ENCODE peak calls at places on chromosomes 12 and 14, in six cellular contexts. One of them, this sample, is unnamed.

GRCh38 chr12:123150273-123150803 is 552 bp downstream of the PITPNM2 start:
- DNase-seq in neuronal stem cell: no peak
- DNase-seq in H9: no peak
- DNase-seq in mesendoderm: no peak
- DNase-seq in IMR-90: no peak
- DNase-seq in mesenchymal stem cell: peak; percentile 20
- DNase-seq in this sample: peak; percentile 38

GRCh38 chr14:24032727-24033418 is 18.9 kb upstream of the CARMIL3 start:
- DNase-seq in mesendoderm: no peak
- DNase-seq in H9: no peak
- DNase-seq in IMR-90: peak; percentile 79
- DNase-seq in mesenchymal stem cell: peak; percentile 61
- DNase-seq in neuronal stem cell: no peak
- DNase-seq in this sample: peak; percentile 72

GRCh38 chr14:58572092-58572853 is 65.5 kb upstream of the DACT1 start:
- DNase-seq in H9: no peak
- DNase-seq in mesendoderm: peak; percentile 24
- DNase-seq in IMR-90: peak; percentile 89
- DNase-seq in neuronal stem cell: no peak
- DNase-seq in mesenchymal stem cell: peak; percentile 92
- DNase-seq in this sample: peak; percentile 83

GRCh38 chr12:15984097-15984800 is 73.1 kb downstream of the DERA start:
- DNase-seq in neuronal stem cell: no peak
- DNase-seq in IMR-90: peak; percentile 31
- DNase-seq in H9: no peak
- DNase-seq in mesendoderm: no peak
- DNase-seq in mesenchymal stem cell: no peak
- DNase-seq in this sample: no peak

GRCh38 chr12:119687344-119687865 is 19.5 kb downstream of the PRKAB1 start:
- DNase-seq in mesenchymal stem cell: no peak
- DNase-seq in mesendoderm: peak; percentile 36
- DNase-seq in H9: no peak
- DNase-seq in IMR-90: no peak
- DNase-seq in neuronal stem cell: no peak
- DNase-seq in this sample: no peak

GRCh38 chr12:75635606-75636444 is 124.4 kb upstream of the KRR1 start:
- DNase-seq in mesenchymal stem cell: peak; percentile 93
- DNase-seq in IMR-90: peak; percentile 97
- DNase-seq in neuronal stem cell: no peak
- DNase-seq in H9: no peak
- DNase-seq in mesendoderm: no peak
- DNase-seq in this sample: no peak

GRCh38 chr12:1502441-1502785 is 92.0 kb downstream of the FBXL14 start:
- DNase-seq in IMR-90: peak; percentile 17
- DNase-seq in H9: peak; percentile 21
- DNase-seq in neuronal stem cell: no peak
- DNase-seq in mesenchymal stem cell: no peak
- DNase-seq in mesendoderm: no peak
- DNase-seq in this sample: no peak

GRCh38 chr14:41607119-41607785 is 576 bp downstream of the LRFN5 start:
- DNase-seq in mesenchymal stem cell: peak; percentile 68
- DNase-seq in mesendoderm: no peak
- DNase-seq in IMR-90: no peak
- DNase-seq in neuronal stem cell: no peak
- DNase-seq in H9: no peak
- DNase-seq in this sample: no peak

GRCh38 chr12:63319936-63320633 is 169.1 kb upstream of the AVPR1A start:
- DNase-seq in IMR-90: no peak
- DNase-seq in mesenchymal stem cell: no peak
- DNase-seq in H9: no peak
- DNase-seq in mesendoderm: no peak
- DNase-seq in neuronal stem cell: no peak
- DNase-seq in this sample: peak; percentile 66

GRCh38 chr12:52215587-52216031 is 17.4 kb upstream of the KRT7 start:
- DNase-seq in H9: no peak
- DNase-seq in mesenchymal stem cell: peak; percentile 43
- DNase-seq in mesendoderm: peak; percentile 72
- DNase-seq in IMR-90: peak; percentile 79
- DNase-seq in neuronal stem cell: no peak
- DNase-seq in this sample: peak; percentile 99

GRCh38 chr12:107779077-107779840 is 4.8 kb downstream of the ASCL4 start:
- DNase-seq in IMR-90: no peak
- DNase-seq in H9: no peak
- DNase-seq in mesenchymal stem cell: no peak
- DNase-seq in neuronal stem cell: no peak
- DNase-seq in mesendoderm: no peak
- DNase-seq in this sample: no peak

GRCh38 chr12:107778383-107779015 is 4.0 kb downstream of the ASCL4 start:
- DNase-seq in neuronal stem cell: no peak
- DNase-seq in mesenchymal stem cell: no peak
- DNase-seq in mesendoderm: no peak
- DNase-seq in H9: no peak
- DNase-seq in IMR-90: no peak
- DNase-seq in this sample: no peak

GRCh38 chr12:107774349-107775029 is at the start of gene ASCL4:
- DNase-seq in mesenchymal stem cell: no peak
- DNase-seq in IMR-90: no peak
- DNase-seq in H9: no peak
- DNase-seq in neuronal stem cell: no peak
- DNase-seq in mesendoderm: peak; percentile 13
- DNase-seq in this sample: no peak

GRCh38 chr12:107775093-107775721 is 703 bp downstream of the ASCL4 start:
- DNase-seq in mesenchymal stem cell: no peak
- DNase-seq in mesendoderm: peak; percentile 63
- DNase-seq in neuronal stem cell: peak; percentile 67
- DNase-seq in IMR-90: no peak
- DNase-seq in H9: peak; percentile 91
- DNase-seq in this sample: no peak

GRCh38 chr12:107776171-107776570 is 1.7 kb downstream of the ASCL4 start:
- DNase-seq in IMR-90: no peak
- DNase-seq in H9: no peak
- DNase-seq in mesendoderm: no peak
- DNase-seq in neuronal stem cell: no peak
- DNase-seq in mesenchymal stem cell: no peak
- DNase-seq in this sample: no peak
- H2AK5ac ChIP-seq in IMR-90: no peak overlapping the region
- H2AK5ac ChIP-seq in H9: no peak overlapping the region
- H2AK5ac ChIP-seq in mesendoderm: no peak overlapping the region
- H2AK5ac ChIP-seq in neuronal stem cell: no peak overlapping the region
- H2AK5ac ChIP-seq in mesenchymal stem cell: no peak overlapping the region
- H2AK5ac ChIP-seq in this sample: no peak overlapping the region

GRCh38 chr14:53954551-53955233 is 1.9 kb downstream of the BMP4 start:
- DNase-seq in IMR-90: peak; percentile 36
- DNase-seq in mesenchymal stem cell: peak; percentile 63
- DNase-seq in neuronal stem cell: no peak
- DNase-seq in H9: no peak
- DNase-seq in mesendoderm: no peak
- DNase-seq in this sample: peak; percentile 26

GRCh38 chr14:53952533-53952932 is 4.1 kb downstream of the BMP4 start:
- DNase-seq in mesenchymal stem cell: peak; percentile 70
- DNase-seq in mesendoderm: peak; percentile 71
- DNase-seq in H9: no peak
- DNase-seq in neuronal stem cell: no peak
- DNase-seq in IMR-90: no peak
- DNase-seq in this sample: no peak

GRCh38 chr14:53953002-53953827 is 3.4 kb downstream of the BMP4 start:
- DNase-seq in mesenchymal stem cell: peak; percentile 93
- DNase-seq in H9: peak; percentile 86
- DNase-seq in neuronal stem cell: no peak
- DNase-seq in IMR-90: peak; percentile 74
- DNase-seq in mesendoderm: peak; percentile 93
- DNase-seq in this sample: peak; percentile 56

GRCh38 chr14:53955234-53955556 is 1.4 kb downstream of the BMP4 start:
- DNase-seq in IMR-90: no peak
- DNase-seq in H9: no peak
- DNase-seq in mesendoderm: no peak
- DNase-seq in mesenchymal stem cell: no peak
- DNase-seq in neuronal stem cell: no peak
- DNase-seq in this sample: no peak

GRCh38 chr14:53953828-53954550 is 2.6 kb downstream of the BMP4 start:
- DNase-seq in IMR-90: peak; percentile 29
- DNase-seq in mesenchymal stem cell: peak; percentile 85
- DNase-seq in mesendoderm: peak; percentile 66
- DNase-seq in neuronal stem cell: no peak
- DNase-seq in H9: peak; percentile 43
- DNase-seq in this sample: no peak
- H2BK5ac ChIP-seq in IMR-90: no peak overlapping the region
- H2BK5ac ChIP-seq in mesenchymal stem cell: peak overlapping the region; percentile 92
- H2BK5ac ChIP-seq in mesendoderm: no peak overlapping the region
- H2BK5ac ChIP-seq in neuronal stem cell: no peak overlapping the region
- H2BK5ac ChIP-seq in H9: no peak overlapping the region
- H2BK5ac ChIP-seq in this sample: peak overlapping the region; percentile 63

GRCh38 chr14:69664865-69665526 is 53.6 kb downstream of the SUSD6 start:
- DNase-seq in mesendoderm: no peak
- DNase-seq in IMR-90: no peak
- DNase-seq in mesenchymal stem cell: no peak
- DNase-seq in neuronal stem cell: no peak
- DNase-seq in H9: no peak
- DNase-seq in this sample: no peak
- H3K4me1 ChIP-seq in mesendoderm: peaks cover 6% of the 10 kb centered on the region
- H3K4me1 ChIP-seq in IMR-90: peaks cover 38% of the 10 kb centered on the region
- H3K4me1 ChIP-seq in mesenchymal stem cell: peaks cover 9% of the 10 kb centered on the region
- H3K4me1 ChIP-seq in neuronal stem cell: peaks cover 10% of the 10 kb centered on the region
- H3K4me1 ChIP-seq in H9: peaks cover 6% of the 10 kb centered on the region
- H3K4me1 ChIP-seq in this sample: peaks cover 3% of the 10 kb centered on the region

GRCh38 chr14:105379946-105380345 is 18.4 kb upstream of the TEX22 start:
- DNase-seq in H9: no peak
- DNase-seq in mesenchymal stem cell: no peak
- DNase-seq in mesendoderm: no peak
- DNase-seq in neuronal stem cell: no peak
- DNase-seq in IMR-90: no peak
- DNase-seq in this sample: no peak
- H2AK5ac ChIP-seq in H9: no peak overlapping the region
- H2AK5ac ChIP-seq in mesenchymal stem cell: no peak overlapping the region
- H2AK5ac ChIP-seq in mesendoderm: no peak overlapping the region
- H2AK5ac ChIP-seq in neuronal stem cell: no peak overlapping the region
- H2AK5ac ChIP-seq in IMR-90: no peak overlapping the region
- H2AK5ac ChIP-seq in this sample: no peak overlapping the region

DNA sequence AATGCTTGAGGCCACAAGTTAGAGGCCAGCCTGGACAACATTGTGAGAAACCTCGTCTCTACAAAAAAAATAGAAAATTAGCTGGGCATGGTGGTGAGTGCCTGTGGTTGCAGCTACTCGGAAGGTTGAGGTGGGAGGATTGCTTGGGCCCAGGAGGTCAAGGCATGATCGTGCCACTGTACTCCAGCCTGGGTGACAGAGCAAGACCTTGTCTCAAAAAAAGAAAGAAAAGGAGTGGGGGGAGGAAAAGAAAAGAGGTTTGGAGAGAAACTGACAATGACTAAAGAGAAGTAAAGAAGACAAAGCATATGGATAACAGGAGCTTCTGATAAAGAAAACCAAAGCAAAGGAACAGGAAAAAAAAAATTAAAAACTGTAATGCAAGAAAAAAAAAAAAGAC is 37.4 kb upstream of the SELPLG start:
- DNase-seq in neuronal stem cell: no peak
- DNase-seq in H9: no peak
- DNase-seq in IMR-90: no peak
- DNase-seq in mesendoderm: no peak
- DNase-seq in mesenchymal stem cell: no peak
- DNase-seq in this sample: no peak
- H2BK5ac ChIP-seq in neuronal stem cell: no peak overlapping the region
- H2BK5ac ChIP-seq in H9: no peak overlapping the region
- H2BK5ac ChIP-seq in IMR-90: peak overlapping the region; percentile 12
- H2BK5ac ChIP-seq in mesendoderm: no peak overlapping the region
- H2BK5ac ChIP-seq in mesenchymal stem cell: no peak overlapping the region
- H2BK5ac ChIP-seq in this sample: no peak overlapping the region

GRCh38 chr12:68410018-68410650 is 78.0 kb upstream of the MDM1 start:
- DNase-seq in H9: no peak
- DNase-seq in neuronal stem cell: no peak
- DNase-seq in IMR-90: no peak
- DNase-seq in mesendoderm: no peak
- DNase-seq in mesenchymal stem cell: no peak
- DNase-seq in this sample: no peak
- H3K4me1 ChIP-seq in H9: peaks cover 4% of the 10 kb centered on the region
- H3K4me1 ChIP-seq in neuronal stem cell: no peaks in the 10 kb centered on the region
- H3K4me1 ChIP-seq in IMR-90: peaks cover 5% of the 10 kb centered on the region
- H3K4me1 ChIP-seq in mesendoderm: no peaks in the 10 kb centered on the region
- H3K4me1 ChIP-seq in mesenchymal stem cell: peaks cover 3% of the 10 kb centered on the region
- H3K4me1 ChIP-seq in this sample: no peaks in the 10 kb centered on the region

DNA sequence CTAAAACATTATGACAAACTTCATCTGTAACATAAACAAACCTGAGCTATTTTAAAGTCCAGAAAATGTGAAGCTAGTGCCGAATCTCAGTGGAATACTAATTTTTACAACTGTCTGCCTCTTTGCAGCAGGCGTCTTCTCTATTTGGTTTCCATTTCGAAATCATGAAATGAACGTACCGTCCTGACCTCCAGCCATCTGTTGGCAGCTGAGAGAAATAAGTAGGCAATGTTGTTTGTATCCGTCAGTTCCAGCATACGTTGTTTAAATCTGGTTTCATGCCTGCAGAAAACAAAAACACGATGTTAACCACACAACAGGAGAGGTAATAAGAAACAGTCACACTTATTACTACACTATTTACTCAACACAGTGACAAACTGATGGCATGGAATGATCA is 54.3 kb upstream of the KCNJ8 start:
- DNase-seq in mesenchymal stem cell: peak; percentile 14
- DNase-seq in neuronal stem cell: no peak
- DNase-seq in mesendoderm: no peak
- DNase-seq in H9: no peak
- DNase-seq in IMR-90: peak; percentile 62
- DNase-seq in this sample: no peak
- H2AK5ac ChIP-seq in mesenchymal stem cell: no peak overlapping the region
- H2AK5ac ChIP-seq in neuronal stem cell: no peak overlapping the region
- H2AK5ac ChIP-seq in mesendoderm: no peak overlapping the region
- H2AK5ac ChIP-seq in H9: no peak overlapping the region
- H2AK5ac ChIP-seq in IMR-90: no peak overlapping the region
- H2AK5ac ChIP-seq in this sample: no peak overlapping the region

GRCh38 chr12:114314974-114315720 is 90.8 kb downstream of the TBX5 start:
- DNase-seq in H9: no peak
- DNase-seq in IMR-90: no peak
- DNase-seq in neuronal stem cell: no peak
- DNase-seq in mesendoderm: no peak
- DNase-seq in mesenchymal stem cell: no peak
- DNase-seq in this sample: no peak
- H2BK5ac ChIP-seq in H9: no peak overlapping the region
- H2BK5ac ChIP-seq in IMR-90: peak overlapping the region; percentile 72
- H2BK5ac ChIP-seq in neuronal stem cell: no peak overlapping the region
- H2BK5ac ChIP-seq in mesendoderm: no peak overlapping the region
- H2BK5ac ChIP-seq in mesenchymal stem cell: no peak overlapping the region
- H2BK5ac ChIP-seq in this sample: no peak overlapping the region

This sample was measured in trophoblast cell.